ENCODE peak calls at places on chromosomes 7 and 10, in four cellular contexts. F, Q, V and O are unnamed samples.
A peak's percentile ranks its signal among the peaks of the same experiment; 100 is the strongest.

GRCh38 chr7:128053023-128053422 is 21.8 kb upstream of the LRRC4 start:
- DNase-seq in F (no peak), Q (no peak), V (no peak), O (no peak)

GRCh38 chr7:34281260-34281659 is 375.9 kb downstream of the BMPER start:
- DNase-seq in F (no peak), Q (no peak), V (no peak), O (no peak)

GRCh38 chr10:48446785-48447184 is 140.3 kb downstream of the MAPK8 start:
- DNase-seq in F (peak; percentile 7), Q (peak; percentile 21), V (no peak), O (no peak)

GRCh38 chr7:95327356-95327755 is 3.0 kb upstream of the PON1 start:
- DNase-seq in F (no peak), Q (no peak), V (no peak), O (no peak)

GRCh38 chr10:49562893-49563292 is 24.0 kb upstream of the ERCC6 start:
- DNase-seq in F (no peak), Q (no peak), V (no peak), O (no peak)

GRCh38 chr7:84187813-84188212 is 6.8 kb downstream of the SEMA3A start:
- DNase-seq in F (no peak), Q (no peak), V (no peak), O (no peak)

GRCh38 chr10:89644691-89644966 is 413 bp downstream of the PANK1 start:
- DNase-seq in F (no peak), Q (no peak), V (no peak), O (no peak)

GRCh38 chr7:122849297-122849696 is 37.0 kb downstream of the CADPS2 start:
- DNase-seq in F (no peak), Q (no peak), V (no peak), O (no peak)

DNA sequence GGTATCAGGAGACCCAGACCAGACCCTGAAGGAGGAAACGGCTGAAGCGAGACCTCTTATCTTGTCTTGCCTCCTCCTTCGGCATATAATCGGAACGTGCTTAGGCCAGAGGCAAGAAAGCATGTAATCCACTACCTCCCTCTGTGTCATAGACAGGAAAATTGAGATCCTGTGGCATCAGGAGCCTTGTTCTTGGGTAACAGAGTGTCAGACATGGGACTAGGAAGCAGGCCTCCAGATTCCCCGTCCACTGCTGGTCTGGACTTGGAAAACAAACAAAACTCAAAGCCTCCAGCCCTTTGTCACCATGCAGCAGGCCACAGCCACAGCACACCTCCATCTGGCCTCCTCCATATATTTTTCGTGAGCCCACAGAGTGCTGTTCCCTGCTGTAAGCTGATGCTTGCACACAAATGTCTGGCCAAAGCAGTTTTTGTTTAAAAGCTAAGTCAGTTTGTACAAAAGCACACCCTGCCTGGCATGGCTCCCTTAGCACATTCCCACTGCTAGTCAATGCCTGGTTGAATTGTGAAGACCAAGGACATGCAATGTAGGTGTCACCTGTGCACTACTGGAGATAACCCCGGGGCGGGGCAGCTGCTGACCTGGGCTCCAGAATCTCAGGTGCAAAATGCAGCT is 510.9 kb downstream of the RPS24 start:
- DNase-seq in F (no peak), Q (no peak), V (no peak), O (no peak)
- H3K27ac ChIP-seq in F (no peak overlapping the region), Q (peak overlapping the region; percentile 76), V (no peak overlapping the region), O (peak overlapping the region; percentile 81)

GRCh38 chr7:63093481-63093880 is 905.2 kb upstream of the ZNF722 start:
- DNase-seq in F (no peak), Q (no peak), V (no peak), O (no peak)
- H3K9me3 ChIP-seq in F (no peaks in the 10 kb centered on the region), Q (peaks cover 21% of the 10 kb centered on the region), V (peaks cover 6% of the 10 kb centered on the region), O (peaks cover 50% of the 10 kb centered on the region)

DNA sequence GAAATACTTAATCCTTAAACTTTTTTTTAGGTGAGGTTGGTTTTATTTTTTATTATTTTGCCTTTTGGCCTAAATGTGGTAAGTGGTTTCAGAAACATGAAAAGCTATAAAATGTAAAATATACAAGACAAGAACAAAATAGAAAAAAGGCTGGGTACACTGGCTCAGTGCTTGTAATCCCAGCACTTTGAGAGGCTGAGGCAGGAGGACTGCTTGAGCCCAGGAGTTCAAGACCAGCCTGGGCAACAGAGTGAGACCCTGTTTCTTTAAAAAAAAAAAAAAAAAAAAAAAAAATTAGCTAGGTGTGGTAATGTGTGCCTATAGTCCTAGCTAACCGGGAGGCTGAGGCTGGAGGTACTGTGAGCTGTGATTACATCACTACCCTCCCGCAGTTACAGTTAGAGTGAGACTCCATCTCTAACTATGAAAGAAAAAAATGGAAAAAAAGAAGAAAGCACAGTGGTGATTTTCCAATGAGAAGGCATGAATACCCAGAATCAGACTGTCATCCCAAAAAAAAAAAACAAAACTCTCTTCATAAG is 270.1 kb upstream of the MKLN1 start:
- DNase-seq in F (no peak), Q (no peak), V (peak; percentile 40), O (no peak)
- TF ChIP-seq POLR2A in F (no peak), Q (no peak), V (no peak), O (no peak)

DNA sequence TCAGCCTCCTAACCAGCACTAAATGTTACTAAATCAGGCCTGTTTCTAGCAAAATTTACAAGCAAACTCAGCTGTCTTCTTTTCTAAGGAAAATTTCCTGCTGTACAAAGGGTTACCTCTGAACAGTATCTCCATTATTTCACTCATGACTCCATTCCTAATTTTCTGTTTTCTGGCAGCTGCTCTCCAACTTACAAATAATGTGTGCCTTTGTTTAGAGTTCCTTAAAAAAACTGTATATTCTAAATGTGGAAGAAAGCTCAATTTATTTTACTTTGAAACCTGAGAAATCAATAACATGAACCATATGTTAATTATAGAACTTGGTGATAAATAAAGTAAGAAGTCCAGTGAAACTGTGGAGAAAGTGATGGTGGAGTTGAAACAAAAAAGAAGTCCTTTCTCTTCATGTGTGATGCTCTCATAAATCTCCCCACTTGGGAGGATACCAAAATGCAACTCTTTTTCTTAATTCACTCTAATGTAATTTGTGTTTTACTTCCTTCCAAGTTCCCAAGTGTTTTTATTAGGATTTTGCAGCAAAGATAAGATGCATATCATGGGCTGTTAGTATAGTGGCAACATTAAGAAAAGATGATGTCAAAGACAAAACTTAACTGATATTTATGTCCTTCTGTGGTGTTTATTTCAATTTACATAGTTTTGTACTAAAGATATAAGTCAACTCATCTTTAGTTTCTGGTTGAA is 74.8 kb downstream of the CDK6 start:
- DNase-seq in F (no peak), Q (no peak), V (no peak), O (no peak)
- H3K27ac ChIP-seq in F (no peak overlapping the region), Q (no peak overlapping the region), V (no peak overlapping the region), O (peak overlapping the region; percentile 61)

DNA sequence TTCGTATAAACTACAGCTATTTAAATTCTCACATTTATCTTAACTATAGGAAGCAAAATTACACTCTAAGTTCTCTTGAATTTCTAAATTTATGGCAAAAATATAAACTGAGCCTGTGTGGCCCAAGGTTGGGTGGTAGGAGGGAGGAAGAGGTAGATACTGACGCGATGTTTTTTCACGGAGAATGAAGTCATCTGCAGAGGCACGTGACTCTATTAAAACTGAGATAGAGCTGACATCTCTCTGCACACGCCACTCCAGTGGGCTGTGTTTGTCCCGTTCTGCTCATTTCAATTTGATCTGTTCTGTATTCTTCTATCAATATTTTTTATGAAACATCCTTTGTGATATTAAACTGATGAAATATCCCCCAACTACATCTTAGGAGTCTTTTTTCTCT is 286.8 kb downstream of the DNAJB6 start:
- DNase-seq in F (no peak), Q (no peak), V (no peak), O (no peak)
- H3K9me3 ChIP-seq in F (no peaks in the 10 kb centered on the region), Q (no peaks in the 10 kb centered on the region), V (no peaks in the 10 kb centered on the region), O (peaks cover under 1% of the 10 kb centered on the region)

GRCh38 chr10:96850825-96851224 is 18.7 kb downstream of the LCOR start:
- DNase-seq in F (peak; percentile 25), Q (no peak), V (no peak), O (no peak)
- TF ChIP-seq POLR2A in F (no peak), Q (no peak), V (no peak), O (no peak)

GRCh38 chr10:80321183-80321582 is 31.7 kb upstream of the MAT1A start:
- DNase-seq in F (no peak), Q (no peak), V (no peak), O (no peak)
- H3K27ac ChIP-seq in F (no peak overlapping the region), Q (no peak overlapping the region), V (no peak overlapping the region), O (no peak overlapping the region)

GRCh38 chr7:124124201-124124600 is 91.3 kb upstream of the TMEM229A start:
- DNase-seq in F (no peak), Q (no peak), V (no peak), O (no peak)

GRCh38 chr7:124120911-124121310 is 88.0 kb upstream of the TMEM229A start:
- DNase-seq in F (no peak), Q (no peak), V (no peak), O (no peak)
- H3K9me3 ChIP-seq in F (no peaks in the 10 kb centered on the region), Q (no peaks in the 10 kb centered on the region), V (no peaks in the 10 kb centered on the region), O (peaks cover 4% of the 10 kb centered on the region)

GRCh38 chr7:120856621-120857352 is 1.2 kb downstream of the TSPAN12 start:
- DNase-seq in F (peak; percentile 12), Q (no peak), V (peak; percentile 40), O (no peak)

GRCh38 chr7:120860151-120860550 is 2.2 kb upstream of the TSPAN12 start:
- DNase-seq in F (no peak), Q (no peak), V (no peak), O (no peak)

GRCh38 chr7:120858299-120858636 is 324 bp upstream of the TSPAN12 start:
- DNase-seq in F (no peak), Q (no peak), V (no peak), O (no peak)

GRCh38 chr7:120856198-120856597 is 1.7 kb downstream of the TSPAN12 start:
- DNase-seq in F (no peak), Q (no peak), V (no peak), O (no peak)

DNA sequence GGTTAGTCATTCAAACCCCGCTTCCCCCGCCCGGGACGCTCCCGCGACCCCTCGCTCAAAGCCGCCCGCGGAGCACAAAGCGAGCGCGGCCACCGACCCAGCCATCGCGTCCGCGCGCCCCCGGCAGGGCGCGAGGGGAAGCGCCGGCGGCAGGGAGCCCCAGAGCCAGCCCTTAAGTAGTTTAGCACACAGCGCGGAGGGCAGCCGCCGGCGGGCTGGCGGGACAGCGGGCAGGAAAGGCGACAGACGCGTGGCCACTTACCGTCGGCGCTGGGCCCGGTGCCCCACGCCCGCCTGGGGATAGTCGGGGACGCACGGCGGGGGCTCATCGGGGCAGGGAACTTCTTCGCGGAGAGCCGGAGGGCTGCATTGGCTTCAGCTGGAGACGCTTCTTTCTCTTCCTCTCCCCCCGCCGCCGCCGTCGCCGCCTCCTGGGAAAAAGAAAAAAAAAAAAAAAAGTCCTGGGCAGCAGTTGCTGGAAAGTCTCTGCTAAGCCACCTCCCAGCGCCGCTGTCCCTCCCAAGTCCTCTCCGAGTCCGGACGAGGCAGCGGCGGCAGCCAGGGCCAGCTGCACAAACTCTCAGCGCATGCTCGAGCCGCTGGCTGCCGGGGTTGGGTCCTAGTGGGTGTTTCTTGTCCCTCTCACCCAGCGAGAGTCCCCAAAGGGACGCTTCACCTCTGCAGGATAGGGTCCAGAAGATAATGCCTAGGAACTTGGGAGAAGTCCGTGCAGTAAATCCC is at the start of gene TSPAN12:
- DNase-seq in F (peak; percentile 61), Q (peak; percentile 87), V (peak; percentile 90), O (peak; percentile 39)
- TF ChIP-seq POLR2A in F (no peak), Q (no peak), V (no peak), O (no peak)